ENCODE peak calls at places on chromosomes 13 and 19, in four cellular contexts. R is IMR-90, X is K562, C is endothelial cell of umbilical vein. F is an unnamed sample.

GRCh38 chr13:36428083-36428482 is 4.2 kb upstream of the CCNA1 start:
- DNase-seq in R (no peak), X (no peak), C (no peak), F (no peak)

GRCh38 chr13:113216165-113217056 is 7.0 kb downstream of the CUL4A start:
- DNase-seq in R (peak), X (peak), C (peak), F (no peak)

GRCh38 chr19:29812080-29812880 is 489 bp downstream of the CCNE1 start:
- DNase-seq in R (no peak), X (peak), C (no peak), F (no peak)

GRCh38 chr13:22312405-22312803 is 641.5 kb downstream of the FGF9 start:
- DNase-seq in R (no peak), X (no peak), C (no peak), F (no peak)

GRCh38 chr19:8361921-8362793 is 1.8 kb upstream of the ANGPTL4 start:
- DNase-seq in R (peak), X (no peak), C (peak), F (no peak)

GRCh38 chr13:95226932-95227718 is 74.1 kb downstream of the ABCC4 start:
- DNase-seq in R (no peak), X (no peak), C (peak), F (peak)

GRCh38 chr13:75771818-75772217 is 135.7 kb downstream of the LMO7 start:
- DNase-seq in R (peak), X (no peak), C (peak), F (no peak)

GRCh38 chr13:29707876-29708543 is 112.5 kb upstream of the SLC7A1 start:
- DNase-seq in R (peak), X (peak), C (peak), F (no peak)

GRCh38 chr19:17337675-17338439 is 504 bp downstream of the GTPBP3 start:
- DNase-seq in R (no peak), X (peak), C (no peak), F (no peak)

GRCh38 chr13:47932953-47933687 is 68.0 kb downstream of the SUCLA2 start:
- DNase-seq in R (no peak), X (no peak), C (no peak), F (no peak)

GRCh38 chr13:71968025-71968424 is 101.0 kb upstream of the DACH1 start:
- DNase-seq in R (no peak), X (no peak), C (peak), F (no peak)

GRCh38 chr13:40024962-40025714 is 369.7 kb downstream of the COG6 start:
- DNase-seq in R (no peak), X (no peak), C (no peak), F (no peak)

GRCh38 chr13:58619396-58620113 is 988.0 kb downstream of the PCDH17 start:
- DNase-seq in R (no peak), X (no peak), C (no peak), F (no peak)

GRCh38 chr13:53121131-53121773 is 92.6 kb downstream of the OLFM4 start:
- DNase-seq in R (no peak), X (no peak), C (no peak), F (no peak)

GRCh38 chr19:4523306-4524110 is 5.2 kb upstream of the PLIN4 start:
- DNase-seq in R (peak), X (peak), C (peak), F (no peak)

GRCh38 chr19:2607712-2608601 is 94.5 kb downstream of the GNG7 start:
- DNase-seq in R (no peak), X (no peak), C (no peak), F (peak)

GRCh38 chr19:8489591-8490394 is 12.6 kb downstream of the PRAM1 start:
- DNase-seq in R (no peak), X (no peak), C (no peak), F (no peak)

GRCh38 chr19:2248136-2249009 is 750 bp upstream of the AMH start:
- DNase-seq in R (no peak), X (no peak), C (no peak), F (no peak)

GRCh38 chr13:38496956-38497355 is 147.3 kb downstream of the UFM1 start:
- DNase-seq in R (no peak), X (no peak), C (no peak), F (no peak)

GRCh38 chr13:110234532-110234931 is 72.4 kb downstream of the COL4A1 start:
- DNase-seq in R (no peak), X (no peak), C (no peak), F (no peak)

GRCh38 chr19:3458595-3459284 is 21.6 kb downstream of the SMIM24 start:
- DNase-seq in R (peak), X (no peak), C (no peak), F (no peak)

GRCh38 chr13:22278336-22278929 is 607.6 kb downstream of the FGF9 start:
- DNase-seq in R (peak), X (peak), C (no peak), F (peak)

GRCh38 chr13:60647547-60647946 is 250.5 kb downstream of the TDRD3 start:
- DNase-seq in R (no peak), X (no peak), C (no peak), F (no peak)

GRCh38 chr19:16025108-16026101 is 50.9 kb upstream of the TPM4 start:
- DNase-seq in R (peak), X (peak), C (peak), F (no peak)

GRCh38 chr13:108903613-108904012 is 274.2 kb downstream of the MYO16 start:
- DNase-seq in R (no peak), X (no peak), C (no peak), F (no peak)

GRCh38 chr13:99634672-99635071 is 133.4 kb downstream of the TM9SF2 start:
- DNase-seq in R (no peak), X (no peak), C (no peak), F (no peak)

GRCh38 chr19:34118879-34119748 is 53.2 kb upstream of the LSM14A start:
- DNase-seq in R (no peak), X (no peak), C (no peak), F (no peak)

GRCh38 chr13:89034015-89034414 is 1362.8 kb downstream of the SLITRK5 start:
- DNase-seq in R (no peak), X (no peak), C (no peak), F (no peak)

GRCh38 chr19:44848036-44848804 is 2.1 kb downstream of the NECTIN2 start:
- DNase-seq in R (peak), X (no peak), C (peak), F (no peak)

GRCh38 chr13:99959127-99959529 is 12.4 kb downstream of the ZIC5 start:
- DNase-seq in R (no peak), X (no peak), C (no peak), F (no peak)

GRCh38 chr19:46745521-46746280 is at the start of gene FKRP:
- DNase-seq in R (no peak), X (peak), C (no peak), F (no peak)

GRCh38 chr13:21033866-21034601 is 27.4 kb downstream of the LATS2 start:
- DNase-seq in R (no peak), X (no peak), C (no peak), F (no peak)

GRCh38 chr13:21032656-21033055 is 28.7 kb downstream of the LATS2 start:
- DNase-seq in R (no peak), X (no peak), C (no peak), F (no peak)

GRCh38 chr13:21031594-21031993 is 29.8 kb downstream of the LATS2 start:
- DNase-seq in R (no peak), X (no peak), C (no peak), F (no peak)

GRCh38 chr13:21034602-21035190 is 26.7 kb downstream of the LATS2 start:
- DNase-seq in R (no peak), X (peak), C (peak), F (no peak)

DNA sequence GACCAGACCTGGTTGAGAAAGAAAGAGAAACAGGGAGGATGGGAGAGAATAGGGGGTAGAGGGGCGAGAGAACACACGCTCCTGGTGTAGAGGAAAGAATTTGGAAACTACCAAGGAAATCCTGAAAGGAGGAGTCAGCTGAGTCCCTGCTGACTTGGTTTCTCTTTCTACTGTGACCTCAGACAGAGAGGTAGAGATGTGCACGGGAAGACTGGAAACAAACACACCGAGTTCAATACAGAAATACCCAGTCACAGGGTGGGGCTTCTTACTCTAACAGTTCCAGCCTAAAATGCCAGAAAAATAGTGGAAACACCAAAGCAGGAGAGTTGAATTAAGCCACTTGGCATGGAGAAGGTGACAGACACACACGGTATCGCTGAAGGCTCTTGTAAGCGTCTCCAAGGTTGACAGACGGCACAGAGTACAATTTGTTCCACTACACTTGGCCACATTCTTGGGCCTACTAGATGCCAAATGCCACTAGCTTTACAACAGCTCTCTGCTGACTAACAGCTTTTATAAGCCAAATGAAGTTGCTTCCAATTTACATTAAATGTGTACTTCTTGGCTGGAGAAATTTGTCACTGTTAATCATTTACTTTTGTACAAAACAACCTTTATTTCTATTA is 28.0 kb downstream of the LATS2 start:
- DNase-seq in R (no peak), X (no peak), C (no peak), F (no peak)
- TF ChIP-seq FOS in R (no peak), X (no peak), C (no peak), F (no peak)

DNA sequence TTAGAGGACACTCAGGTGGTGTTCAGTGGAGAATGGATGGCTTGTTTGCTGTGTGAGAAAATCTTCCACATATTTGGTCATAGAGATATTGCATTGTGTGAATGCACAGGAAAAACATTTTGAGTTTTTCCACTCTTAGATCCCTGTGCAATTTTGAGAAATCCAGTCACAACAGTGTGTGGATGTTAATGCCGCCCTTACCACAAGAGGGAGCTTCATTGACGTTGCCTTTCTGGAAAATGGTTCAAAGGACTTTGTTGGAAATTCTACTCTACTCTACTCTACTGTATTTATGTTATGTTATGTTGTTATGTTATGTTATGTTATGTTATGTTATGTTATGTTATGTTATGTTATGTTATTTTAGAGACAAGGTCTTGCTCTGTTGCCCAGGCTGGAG is 13.4 kb downstream of the ZNF20 start:
- DNase-seq in R (peak), X (peak), C (no peak), F (no peak)
- TF ChIP-seq FOS in R (no peak), X (no peak), C (no peak), F (no peak)

DNA sequence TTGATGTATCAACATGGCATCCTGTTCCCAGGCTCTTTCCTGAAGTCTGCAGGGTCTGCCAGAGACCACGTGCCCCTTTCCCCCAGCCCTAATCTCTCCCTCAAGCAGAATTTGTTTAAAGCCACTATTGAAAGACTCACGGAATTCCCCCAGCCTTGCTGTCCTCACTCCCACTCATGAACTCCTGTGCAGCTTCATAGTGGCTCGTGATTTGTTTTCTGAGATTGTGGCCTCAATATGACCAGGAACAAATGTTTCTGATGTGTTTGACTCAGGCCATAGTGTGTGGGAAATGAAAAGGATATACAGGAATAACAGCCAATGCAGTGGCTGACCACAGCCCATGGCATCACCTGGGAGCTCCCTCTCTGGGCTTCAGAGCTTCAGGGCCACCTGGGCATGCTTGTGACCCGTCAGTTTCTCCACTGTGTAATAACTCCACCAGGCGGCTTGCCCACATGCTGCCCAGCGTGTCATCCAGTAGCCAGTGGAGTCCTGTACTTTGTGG is 8.1 kb upstream of the SERPINE3 start:
- DNase-seq in R (no peak), X (no peak), C (no peak), F (peak)
- TF ChIP-seq FOS in R (no peak), X (no peak), C (no peak), F (no peak)

DNA sequence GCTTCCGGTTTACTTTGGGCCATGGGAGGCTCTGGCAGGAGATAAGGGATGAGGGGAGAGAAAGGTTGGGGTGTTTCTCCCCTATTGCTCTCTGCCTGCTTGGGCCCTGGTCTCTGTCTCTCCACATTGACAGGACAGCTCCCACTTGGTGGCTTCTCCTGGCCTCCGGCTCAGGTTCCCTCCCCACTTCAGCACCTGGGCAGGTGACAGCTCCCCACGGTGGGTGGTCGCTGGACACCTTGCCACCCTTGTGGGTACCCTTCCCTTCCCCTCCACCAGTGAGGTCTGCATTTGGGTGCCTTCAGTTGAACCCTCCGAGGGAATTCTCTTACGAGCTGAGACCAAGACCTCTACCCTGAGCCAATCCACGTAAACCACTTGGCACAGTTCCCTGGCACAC is 93.8 kb downstream of the IER2 start:
- DNase-seq in R (no peak), X (no peak), C (no peak), F (no peak)
- TF ChIP-seq FOS in R (no peak), X (no peak), C (no peak), F (no peak)

DNA sequence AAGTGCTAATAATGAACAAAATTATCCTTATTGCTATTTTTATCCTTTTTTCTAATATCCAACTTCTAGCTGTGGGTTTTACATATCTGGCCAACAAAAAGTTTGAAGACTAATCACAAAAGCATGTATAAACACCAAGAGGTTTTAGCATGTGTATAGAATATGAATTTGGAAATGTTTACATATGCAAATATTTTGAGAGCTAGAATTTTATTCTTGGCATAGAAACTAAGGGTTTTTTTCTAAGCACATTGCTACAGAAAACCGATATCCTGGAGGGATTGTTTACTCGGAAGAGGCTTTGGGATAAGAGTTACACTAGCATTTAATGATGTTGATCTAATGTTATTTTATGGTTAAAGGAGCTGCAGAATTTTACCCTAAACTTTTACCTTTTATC is 392.1 kb downstream of the EFNB2 start:
- DNase-seq in R (peak), X (no peak), C (no peak), F (no peak)
- TF ChIP-seq FOS in R (peak), X (no peak), C (no peak), F (no peak)

DNA sequence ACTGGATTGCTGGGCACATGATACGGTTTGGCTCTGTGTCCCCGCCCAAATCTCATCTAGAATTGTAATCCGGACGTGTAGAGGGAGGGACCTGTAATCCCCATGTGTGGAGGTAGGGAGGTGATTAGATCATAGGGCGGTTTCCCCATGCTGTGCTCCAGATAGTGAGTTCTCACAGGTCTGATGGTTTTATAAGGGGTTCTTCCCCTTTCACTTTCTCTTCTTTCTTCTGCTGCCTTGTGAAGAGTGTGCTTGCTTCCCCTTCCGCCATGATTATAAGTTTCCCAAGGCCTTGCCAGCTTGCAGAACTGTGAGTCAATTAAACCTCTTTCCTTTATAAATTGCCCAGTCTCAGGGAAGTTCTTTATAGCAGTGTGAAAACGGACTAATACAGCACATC is 32.6 kb upstream of the MTIF3 start:
- DNase-seq in R (no peak), X (no peak), C (no peak), F (peak)
- TF ChIP-seq FOS in R (no peak), X (no peak), C (no peak), F (no peak)

GRCh38 chr19:10433131-10433536 is 12.8 kb downstream of the PDE4A start:
- DNase-seq in R (no peak), X (no peak), C (no peak), F (no peak)

GRCh38 chr19:10430505-10431253 is 10.3 kb downstream of the PDE4A start:
- DNase-seq in R (peak), X (peak), C (no peak), F (no peak)

GRCh38 chr19:10432736-10433130 is 12.4 kb downstream of the PDE4A start:
- DNase-seq in R (no peak), X (no peak), C (no peak), F (no peak)

GRCh38 chr19:10431254-10431942 is 11.1 kb downstream of the PDE4A start:
- DNase-seq in R (no peak), X (peak), C (no peak), F (peak)

DNA sequence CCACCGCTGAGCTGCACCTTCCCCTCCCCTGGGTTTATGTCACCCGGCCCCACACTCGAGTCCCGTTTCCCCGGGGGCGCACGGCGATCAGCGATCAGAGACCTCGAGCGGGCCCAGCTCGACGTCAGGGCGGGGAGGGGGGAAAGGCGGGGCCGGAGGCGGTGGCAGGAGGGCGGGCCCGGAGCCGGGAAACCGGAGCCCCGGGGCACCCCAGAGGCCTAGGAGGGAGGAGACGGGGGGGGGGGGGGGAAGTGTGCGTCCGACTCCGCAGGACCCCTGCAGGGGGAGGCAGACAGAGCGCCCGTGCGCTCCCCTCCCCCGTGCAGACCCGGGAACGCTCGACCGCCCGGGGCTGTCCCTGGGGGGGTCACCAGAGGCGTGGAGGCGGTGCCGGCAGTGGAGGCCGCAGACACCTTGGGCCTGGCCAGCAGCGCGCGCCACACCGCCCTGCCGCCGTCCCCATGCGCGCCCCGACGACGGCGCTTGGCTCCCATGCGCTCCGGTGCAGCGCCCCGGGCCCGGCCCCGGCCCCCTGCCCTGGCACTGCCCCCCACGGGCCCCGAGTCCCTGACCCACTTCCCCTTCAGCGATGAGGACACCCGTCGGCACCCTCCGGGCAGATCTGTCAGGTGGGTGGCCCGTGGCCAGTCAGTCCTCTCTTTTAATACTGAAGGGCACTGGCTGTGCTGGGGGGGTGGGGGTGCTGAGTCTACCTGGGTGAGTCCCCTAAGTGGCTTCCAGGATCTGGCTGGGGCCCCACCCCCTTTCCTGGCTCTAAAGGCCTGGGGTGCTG is 11.8 kb downstream of the PDE4A start:
- DNase-seq in R (no peak), X (peak), C (no peak), F (no peak)
- TF ChIP-seq FOS in R (no peak), X (no peak), C (no peak), F (no peak)

GRCh38 chr13:106350208-106350607 is 185.3 kb downstream of the EFNB2 start:
- DNase-seq in R (no peak), X (no peak), C (no peak), F (no peak)

GRCh38 chr13:106352850-106353249 is 182.6 kb downstream of the EFNB2 start:
- DNase-seq in R (peak), X (no peak), C (no peak), F (no peak)

GRCh38 chr13:106357198-106357597 is 178.3 kb downstream of the EFNB2 start:
- DNase-seq in R (peak), X (no peak), C (peak), F (no peak)

GRCh38 chr13:106355866-106356265 is 179.6 kb downstream of the EFNB2 start:
- DNase-seq in R (no peak), X (no peak), C (no peak), F (no peak)

GRCh38 chr13:106354961-106355360 is 180.5 kb downstream of the EFNB2 start:
- DNase-seq in R (no peak), X (no peak), C (no peak), F (no peak)
- TF ChIP-seq FOS in R (no peak), X (no peak), C (no peak), F (no peak)

F was measured in GM12878.